ENCODE peak calls at places on chromosomes 11 and 22, in ten cellular contexts. I, E, D, U, V, Y, B, C, H and J are unnamed samples.

GRCh38 chr11:64250875-64251721 is at the start of gene PLCB3:
- DNase-seq in D (no peak), B (peak; percentile 82), V (peak; percentile 56), H (peak; percentile 76), I (no peak), Y (peak; percentile 50), U (peak; percentile 72), E (peak; percentile 71), C (peak; percentile 76), J (no peak)

GRCh38 chr11:38814670-38815069 is 2216.6 kb upstream of the RAG2 start:
- DNase-seq in Y (no peak), H (no peak), D (no peak), I (peak; percentile 58), E (no peak), U (peak; percentile 4), B (no peak), V (no peak), C (no peak), J (no peak)

GRCh38 chr11:117875397-117876048 is 935 bp downstream of the FXYD6 start:
- DNase-seq in I (no peak), B (no peak), V (peak; percentile 14), D (no peak), E (no peak), C (peak; percentile 42), H (no peak), Y (no peak), U (no peak), J (no peak)

GRCh38 chr11:64974124-64974523 is 2.2 kb upstream of the MAJIN start:
- DNase-seq in U (no peak), B (no peak), D (no peak), I (no peak), E (no peak), V (no peak), Y (no peak), C (no peak), H (no peak), J (no peak)

GRCh38 chr11:116169776-116170175 is 603.0 kb downstream of the BUD13 start:
- DNase-seq in D (peak; percentile 2), H (no peak), V (no peak), B (no peak), I (no peak), E (no peak), C (no peak), U (no peak), Y (no peak), J (no peak)

GRCh38 chr11:23288001-23288783 is 427.9 kb upstream of the CCDC179 start:
- DNase-seq in E (no peak), C (no peak), B (no peak), V (no peak), U (no peak), Y (no peak), H (no peak), D (no peak), I (peak; percentile 94), J (no peak)

GRCh38 chr11:82176365-82176764 is 557.3 kb downstream of the FAM181B start:
- DNase-seq in V (no peak), B (no peak), I (no peak), Y (no peak), E (no peak), H (no peak), U (no peak), D (no peak), C (no peak), J (no peak)

GRCh38 chr11:131932584-131933360 is 562.4 kb downstream of the NTM start:
- DNase-seq in V (no peak), B (no peak), U (no peak), C (no peak), I (no peak), H (no peak), D (no peak), E (no peak), Y (no peak), J (no peak)

GRCh38 chr11:33444835-33445594 is 187.8 kb downstream of the HIPK3 start:
- DNase-seq in B (no peak), C (no peak), E (no peak), V (no peak), U (no peak), I (peak; percentile 10), H (no peak), Y (no peak), D (no peak), J (no peak)

GRCh38 chr11:122210378-122210995 is 94.5 kb upstream of the BLID start:
- DNase-seq in B (no peak), U (no peak), E (no peak), C (no peak), I (peak; percentile 53), V (no peak), D (no peak), Y (no peak), H (no peak), J (no peak)

GRCh38 chr11:71498091-71498490 is 29.0 kb upstream of the KRTAP5-7 start:
- DNase-seq in B (no peak), D (no peak), C (no peak), H (no peak), E (peak; percentile 23), Y (no peak), U (no peak), V (no peak), I (no peak), J (peak; percentile 28)

GRCh38 chr22:44819966-44820631 is 67.7 kb downstream of the ARHGAP8 start:
- DNase-seq in I (no peak), E (no peak), V (no peak), Y (no peak), H (no peak), U (no peak), B (no peak), C (no peak), D (no peak), J (no peak)

GRCh38 chr11:69666261-69666660 is 8.9 kb downstream of the LTO1 start:
- DNase-seq in Y (no peak), D (no peak), U (no peak), E (no peak), C (no peak), B (peak; percentile 39), I (no peak), V (no peak), H (no peak), J (no peak)

GRCh38 chr11:69666752-69667536 is 8.2 kb downstream of the LTO1 start:
- DNase-seq in E (no peak), V (no peak), B (peak; percentile 38), I (no peak), D (no peak), H (no peak), Y (no peak), C (no peak), U (no peak), J (no peak)

GRCh38 chr11:69665669-69666068 is 9.5 kb downstream of the LTO1 start:
- DNase-seq in U (no peak), B (peak; percentile 42), I (no peak), H (no peak), C (no peak), D (no peak), Y (no peak), E (no peak), V (no peak), J (no peak)

GRCh38 chr11:69669486-69669885 is 5.7 kb downstream of the LTO1 start:
- DNase-seq in U (no peak), B (no peak), D (no peak), Y (no peak), I (no peak), V (no peak), C (no peak), E (no peak), H (no peak), J (no peak)

GRCh38 chr11:69667619-69668604 is 7.2 kb downstream of the LTO1 start:
- DNase-seq in D (no peak), E (no peak), U (no peak), V (no peak), Y (no peak), H (no peak), B (peak; percentile 61), C (no peak), I (no peak), J (no peak)
- H3K9me3 ChIP-seq in D (no peaks in the 10 kb centered on the region), E (no peaks in the 10 kb centered on the region), U (no peaks in the 10 kb centered on the region), V (no peaks in the 10 kb centered on the region), Y (no peaks in the 10 kb centered on the region), H (no peaks in the 10 kb centered on the region), B (no peaks in the 10 kb centered on the region), C (no peaks in the 10 kb centered on the region), I (no peaks in the 10 kb centered on the region), J (no peaks in the 10 kb centered on the region)

GRCh38 chr11:54946429-54946828 is 239.8 kb downstream of the OR4A5 start:
- DNase-seq in I (no peak), E (no peak), H (no peak), V (no peak), B (no peak), U (no peak), Y (no peak), C (no peak), D (no peak), J (no peak)

DNA sequence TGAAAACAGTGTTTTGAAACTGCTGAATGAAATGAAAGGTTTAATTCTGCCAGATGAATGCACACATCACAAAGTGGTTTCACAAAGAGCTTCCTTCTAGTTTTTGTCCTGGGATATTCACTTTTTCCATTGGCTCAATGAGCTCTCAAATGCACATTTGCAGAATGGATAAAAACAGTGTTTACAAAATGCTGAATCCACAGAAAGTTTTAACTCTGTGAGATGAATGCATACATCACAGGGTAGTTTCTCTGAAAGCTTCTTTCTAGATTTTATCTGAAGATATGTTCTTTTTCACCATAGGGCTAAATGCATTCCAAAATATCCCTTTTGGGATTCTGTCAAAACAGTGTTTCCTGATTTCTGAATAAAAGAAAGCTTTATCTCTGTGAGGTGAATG is 237.6 kb downstream of the OR4A5 start:
- DNase-seq in B (no peak), Y (no peak), C (no peak), E (no peak), D (no peak), H (no peak), V (no peak), U (no peak), I (no peak), J (no peak)
- H3K9me3 ChIP-seq in B (peaks cover 31% of the 10 kb centered on the region), Y (peaks cover 5% of the 10 kb centered on the region), C (no peaks in the 10 kb centered on the region), E (peaks cover 78% of the 10 kb centered on the region), D (no peaks in the 10 kb centered on the region), H (no peaks in the 10 kb centered on the region), V (peaks cover 50% of the 10 kb centered on the region), U (peaks cover 2% of the 10 kb centered on the region), I (peaks cover 2% of the 10 kb centered on the region), J (peaks cover 5% of the 10 kb centered on the region)

DNA sequence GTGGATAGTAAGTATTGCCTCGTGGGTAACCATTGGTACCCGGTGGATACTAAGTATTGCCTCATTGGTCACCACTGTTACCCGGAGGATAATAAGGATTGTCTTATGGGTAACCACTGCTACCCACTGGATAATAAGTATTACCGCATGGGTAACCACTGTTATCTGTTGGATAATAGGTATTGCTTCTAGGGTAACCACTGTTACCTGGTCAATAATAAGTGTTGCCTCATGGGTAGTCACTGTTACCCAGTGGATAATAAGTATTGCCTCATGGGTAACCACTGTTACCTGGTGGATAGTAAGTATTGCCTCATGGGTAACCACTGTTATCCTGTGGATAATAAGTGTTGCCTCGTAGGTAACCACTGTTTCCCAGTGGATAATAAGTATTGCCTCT is 22.6 kb upstream of the NXPE4 start:
- DNase-seq in D (no peak), Y (no peak), H (no peak), E (no peak), B (no peak), U (no peak), I (no peak), V (no peak), C (no peak), J (no peak)
- H3K9me3 ChIP-seq in D (no peaks in the 10 kb centered on the region), Y (peaks cover 2% of the 10 kb centered on the region), H (peaks cover 44% of the 10 kb centered on the region), E (peaks cover 3% of the 10 kb centered on the region), B (no peaks in the 10 kb centered on the region), U (peaks cover 15% of the 10 kb centered on the region), I (no peaks in the 10 kb centered on the region), V (no peaks in the 10 kb centered on the region), C (peaks cover 13% of the 10 kb centered on the region), J (no peaks in the 10 kb centered on the region)

GRCh38 chr11:98564233-98564632 is 456.5 kb upstream of the CNTN5 start:
- DNase-seq in C (no peak), V (no peak), U (no peak), E (no peak), I (no peak), Y (no peak), D (no peak), H (no peak), B (no peak), J (no peak)
- H3K9me3 ChIP-seq in C (no peaks in the 10 kb centered on the region), V (no peaks in the 10 kb centered on the region), U (no peaks in the 10 kb centered on the region), E (no peaks in the 10 kb centered on the region), I (peaks cover 4% of the 10 kb centered on the region), Y (no peaks in the 10 kb centered on the region), D (no peaks in the 10 kb centered on the region), H (no peaks in the 10 kb centered on the region), B (no peaks in the 10 kb centered on the region), J (no peaks in the 10 kb centered on the region)